ENCODE peak calls at places on chromosomes 4 and X, in five cellular contexts. Z, M, J, R and Q are unnamed samples.

GRCh38 chr4:56505269-56506109 is at the start of gene ARL9:
- DNase-seq in Z (peak), M (peak), J (peak), R (no peak), Q (peak)

GRCh38 chr4:159516556-159516955 is 413.7 kb downstream of the RAPGEF2 start:
- DNase-seq in Z (no peak), M (no peak), J (no peak), R (no peak), Q (no peak)

GRCh38 chr4:94577136-94577535 is 125.4 kb downstream of the PDLIM5 start:
- DNase-seq in Z (peak), M (no peak), J (no peak), R (no peak), Q (peak)

GRCh38 chr4:82415922-82416365 is 14.3 kb downstream of the HNRNPDL start:
- DNase-seq in Z (no peak), M (no peak), J (no peak), R (no peak), Q (no peak)

GRCh38 chr4:106035204-106035603 is 139.9 kb downstream of the NPNT start:
- DNase-seq in Z (no peak), M (no peak), J (no peak), R (no peak), Q (no peak)

GRCh38 chr4:188971125-188971524 is 831.9 kb downstream of the TRIML1 start:
- DNase-seq in Z (no peak), M (no peak), J (no peak), R (no peak), Q (no peak)

GRCh38 chr4:60189286-60189685 is 1010.8 kb upstream of the ADGRL3 start:
- DNase-seq in Z (no peak), M (no peak), J (no peak), R (no peak), Q (no peak)

GRCh38 chrX:133645977-133646750 is 230.9 kb upstream of the GPC4 start:
- DNase-seq in Z (no peak), M (no peak), J (no peak), R (no peak), Q (no peak)

GRCh38 chr4:100311181-100311580 is 120.9 kb upstream of the DDIT4L start:
- DNase-seq in Z (no peak), M (no peak), J (no peak), R (peak), Q (no peak)

GRCh38 chr4:111821342-111821741 is 323.9 kb upstream of the FAM241A start:
- DNase-seq in Z (no peak), M (no peak), J (no peak), R (no peak), Q (no peak)

GRCh38 chr4:74555231-74555630 is 110.3 kb downstream of the AREG start:
- DNase-seq in Z (no peak), M (no peak), J (no peak), R (no peak), Q (no peak)

GRCh38 chr4:3744901-3745300 is 21.3 kb upstream of the ADRA2C start:
- DNase-seq in Z (no peak), M (no peak), J (no peak), R (no peak), Q (no peak)

GRCh38 chr4:10002278-10002677 is 19.0 kb downstream of the SLC2A9 start:
- DNase-seq in Z (no peak), M (no peak), J (no peak), R (no peak), Q (no peak)

GRCh38 chrX:56763556-56764152 is 34.6 kb downstream of the NBDY start:
- DNase-seq in Z (no peak), M (peak), J (no peak), R (peak), Q (peak)

GRCh38 chr4:52577285-52577968 is 81.7 kb downstream of the USP46 start:
- DNase-seq in Z (no peak), M (no peak), J (no peak), R (no peak), Q (no peak)

GRCh38 chr4:10205223-10205622 is 88.6 kb upstream of the WDR1 start:
- DNase-seq in Z (no peak), M (no peak), J (no peak), R (no peak), Q (no peak)

GRCh38 chr4:129747756-129748155 is 651.8 kb downstream of the C4orf33 start:
- DNase-seq in Z (no peak), M (no peak), J (no peak), R (no peak), Q (no peak)

GRCh38 chr4:1516881-1517480 is 110.7 kb upstream of the NKX1-1 start:
- DNase-seq in Z (no peak), M (no peak), J (no peak), R (no peak), Q (no peak)

GRCh38 chr4:184782731-184783472 is 42.9 kb downstream of the ACSL1 start:
- DNase-seq in Z (no peak), M (no peak), J (no peak), R (no peak), Q (no peak)

GRCh38 chrX:106581856-106582255 is 29.9 kb upstream of the RADX start:
- DNase-seq in Z (no peak), M (no peak), J (no peak), R (no peak), Q (no peak)

GRCh38 chrX:45233541-45233940 is 32.9 kb upstream of the DIPK2B start:
- DNase-seq in Z (no peak), M (no peak), J (no peak), R (no peak), Q (no peak)

GRCh38 chr4:127251423-127251822 is 381.3 kb upstream of the INTU start:
- DNase-seq in Z (no peak), M (no peak), J (no peak), R (no peak), Q (no peak)

GRCh38 chr4:32184186-32184585 is 1464.0 kb downstream of the PCDH7 start:
- DNase-seq in Z (no peak), M (no peak), J (no peak), R (no peak), Q (no peak)

GRCh38 chr4:38753021-38753806 is 29.6 kb downstream of the TLR10 start:
- DNase-seq in Z (no peak), M (peak), J (peak), R (peak), Q (no peak)

GRCh38 chr4:38371391-38371851 is 292.6 kb upstream of the KLF3 start:
- DNase-seq in Z (no peak), M (no peak), J (no peak), R (no peak), Q (no peak)

GRCh38 chr4:119733431-119733830 is 104.8 kb upstream of the PDE5A start:
- DNase-seq in Z (no peak), M (no peak), J (no peak), R (no peak), Q (no peak)

GRCh38 chr4:145333786-145334185 is 147.9 kb upstream of the SMAD1 start:
- DNase-seq in Z (no peak), M (no peak), J (no peak), R (no peak), Q (no peak)

GRCh38 chrX:1481636-1482529 is 29.2 kb upstream of the ASMTL start:
- DNase-seq in Z (no peak), M (peak), J (peak), R (peak), Q (no peak)

GRCh38 chrX:23901805-23902204 is 5.9 kb downstream of the APOO start:
- DNase-seq in Z (peak), M (peak), J (peak), R (peak), Q (no peak)

GRCh38 chr4:111957131-111957530 is 188.1 kb upstream of the FAM241A start:
- DNase-seq in Z (no peak), M (no peak), J (no peak), R (no peak), Q (no peak)